ENCODE peak calls at places on chromosomes 2 and 18, in five cellular contexts. One of them, this sample, is unnamed.

GRCh38 chr2:152456262-152456661 is 121.3 kb downstream of the FMNL2 start:
- DNase-seq in body of pancreas: no peak
- DNase-seq in cardiac muscle cell: no peak
- DNase-seq in GM23338: no peak
- DNase-seq in aorta: no peak
- DNase-seq in this sample: no peak

GRCh38 chr2:85888020-85888744 is 608 bp downstream of the ST3GAL5 start:
- DNase-seq in body of pancreas: peak; percentile 20
- DNase-seq in aorta: no peak
- DNase-seq in GM23338: peak; percentile 59
- DNase-seq in cardiac muscle cell: peak; percentile 35
- DNase-seq in this sample: peak; percentile 85

GRCh38 chr18:53380063-53380639 is 844.3 kb downstream of the MBD2 start:
- DNase-seq in aorta: no peak
- DNase-seq in GM23338: peak; percentile 70
- DNase-seq in body of pancreas: no peak
- DNase-seq in cardiac muscle cell: peak; percentile 46
- DNase-seq in this sample: no peak

GRCh38 chr18:79856119-79857080 is 58.7 kb downstream of the KCNG2 start:
- DNase-seq in cardiac muscle cell: peak; percentile 36
- DNase-seq in aorta: peak; percentile 23
- DNase-seq in GM23338: peak; percentile 75
- DNase-seq in body of pancreas: peak; percentile 33
- DNase-seq in this sample: peak; percentile 75

GRCh38 chr2:52558265-52558664 is 1209.3 kb upstream of the CHAC2 start:
- DNase-seq in GM23338: peak; percentile 38
- DNase-seq in body of pancreas: no peak
- DNase-seq in aorta: no peak
- DNase-seq in cardiac muscle cell: no peak
- DNase-seq in this sample: no peak

GRCh38 chr18:48940854-48941531 is 9.8 kb downstream of the SMAD7 start:
- DNase-seq in body of pancreas: no peak
- DNase-seq in aorta: no peak
- DNase-seq in cardiac muscle cell: no peak
- DNase-seq in GM23338: no peak
- DNase-seq in this sample: peak; percentile 90

GRCh38 chr2:191038741-191039140 is 24.8 kb upstream of the STAT1 start:
- DNase-seq in aorta: no peak
- DNase-seq in GM23338: no peak
- DNase-seq in cardiac muscle cell: no peak
- DNase-seq in body of pancreas: no peak
- DNase-seq in this sample: no peak

GRCh38 chr18:6881034-6881800 is 151.7 kb downstream of the ARHGAP28 start:
- DNase-seq in body of pancreas: no peak
- DNase-seq in aorta: no peak
- DNase-seq in cardiac muscle cell: no peak
- DNase-seq in GM23338: no peak
- DNase-seq in this sample: no peak

GRCh38 chr18:70036771-70037452 is 89.2 kb upstream of the CD226 start:
- DNase-seq in cardiac muscle cell: no peak
- DNase-seq in body of pancreas: no peak
- DNase-seq in aorta: no peak
- DNase-seq in GM23338: no peak
- DNase-seq in this sample: no peak

GRCh38 chr2:239621611-239622010 is 220.8 kb upstream of the HDAC4 start:
- DNase-seq in cardiac muscle cell: no peak
- DNase-seq in body of pancreas: no peak
- DNase-seq in aorta: no peak
- DNase-seq in GM23338: no peak
- DNase-seq in this sample: no peak

GRCh38 chr2:127371037-127371436 is 16.7 kb downstream of the MAP3K2 start:
- DNase-seq in GM23338: peak; percentile 47
- DNase-seq in aorta: peak; percentile 81
- DNase-seq in body of pancreas: no peak
- DNase-seq in cardiac muscle cell: no peak
- DNase-seq in this sample: no peak

GRCh38 chr2:8148260-8148880 is 533.5 kb upstream of the ID2 start:
- DNase-seq in aorta: no peak
- DNase-seq in cardiac muscle cell: no peak
- DNase-seq in body of pancreas: peak; percentile 36
- DNase-seq in GM23338: no peak
- DNase-seq in this sample: no peak

GRCh38 chr2:101974663-101975062 is 17.1 kb upstream of the IL1R2 start:
- DNase-seq in body of pancreas: no peak
- DNase-seq in GM23338: peak; percentile 60
- DNase-seq in cardiac muscle cell: no peak
- DNase-seq in aorta: no peak
- DNase-seq in this sample: no peak

DNA sequence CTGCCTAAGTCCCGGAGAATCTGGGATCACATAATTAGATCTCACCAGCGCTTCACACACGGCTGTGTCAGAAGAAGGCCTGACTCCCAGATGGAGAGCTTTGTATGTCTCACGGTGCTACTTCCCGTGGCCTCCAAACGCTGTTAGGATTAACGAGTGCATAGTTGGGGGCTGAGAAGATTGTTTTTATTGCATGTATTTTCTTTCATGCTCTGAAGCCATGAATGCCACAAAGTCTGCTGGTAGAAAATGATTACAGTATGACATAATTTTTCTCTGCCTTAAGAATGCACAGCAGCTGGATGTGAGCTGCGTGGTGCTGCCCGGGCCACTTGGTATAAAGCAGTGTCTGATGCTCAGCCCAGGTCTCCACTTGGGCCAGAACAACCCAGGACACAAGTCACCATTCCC is 166.5 kb downstream of the SEPTIN10 start:
- DNase-seq in GM23338: no peak
- DNase-seq in cardiac muscle cell: no peak
- DNase-seq in body of pancreas: no peak
- DNase-seq in aorta: peak; percentile 70
- DNase-seq in this sample: peak; percentile 39
- H3K27ac ChIP-seq in GM23338: no peak overlapping the region
- H3K27ac ChIP-seq in cardiac muscle cell: no peak overlapping the region
- H3K27ac ChIP-seq in body of pancreas: no peak overlapping the region
- H3K27ac ChIP-seq in aorta: peak overlapping the region; percentile 78
- H3K27ac ChIP-seq in this sample: no peak overlapping the region

DNA sequence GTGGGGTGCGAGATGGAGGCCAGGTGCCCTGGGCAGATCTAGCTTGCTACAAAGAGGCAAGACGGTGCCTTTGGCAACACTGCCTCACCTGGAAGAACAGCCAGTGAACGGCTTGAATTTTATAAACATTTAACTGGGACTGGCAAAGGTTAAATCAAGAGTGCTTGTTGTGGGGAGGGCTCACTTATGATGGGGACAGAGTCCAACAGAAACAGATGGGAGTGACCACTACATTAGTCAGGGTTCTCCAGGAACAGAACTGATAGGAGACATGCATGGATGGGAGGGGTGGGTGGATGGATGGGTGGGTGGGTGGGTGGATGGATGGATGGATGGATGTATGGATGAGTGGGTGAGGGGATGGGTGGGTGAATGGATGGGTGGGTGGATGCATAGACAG is 19.2 kb downstream of the ODC1 start:
- DNase-seq in cardiac muscle cell: no peak
- DNase-seq in aorta: no peak
- DNase-seq in GM23338: no peak
- DNase-seq in body of pancreas: no peak
- DNase-seq in this sample: no peak
- H3K4me1 ChIP-seq in cardiac muscle cell: no peaks in the 10 kb centered on the region
- H3K4me1 ChIP-seq in aorta: no peaks in the 10 kb centered on the region
- H3K4me1 ChIP-seq in GM23338: no peaks in the 10 kb centered on the region
- H3K4me1 ChIP-seq in body of pancreas: peaks cover 7% of the 10 kb centered on the region
- H3K4me1 ChIP-seq in this sample: peaks cover 17% of the 10 kb centered on the region

DNA sequence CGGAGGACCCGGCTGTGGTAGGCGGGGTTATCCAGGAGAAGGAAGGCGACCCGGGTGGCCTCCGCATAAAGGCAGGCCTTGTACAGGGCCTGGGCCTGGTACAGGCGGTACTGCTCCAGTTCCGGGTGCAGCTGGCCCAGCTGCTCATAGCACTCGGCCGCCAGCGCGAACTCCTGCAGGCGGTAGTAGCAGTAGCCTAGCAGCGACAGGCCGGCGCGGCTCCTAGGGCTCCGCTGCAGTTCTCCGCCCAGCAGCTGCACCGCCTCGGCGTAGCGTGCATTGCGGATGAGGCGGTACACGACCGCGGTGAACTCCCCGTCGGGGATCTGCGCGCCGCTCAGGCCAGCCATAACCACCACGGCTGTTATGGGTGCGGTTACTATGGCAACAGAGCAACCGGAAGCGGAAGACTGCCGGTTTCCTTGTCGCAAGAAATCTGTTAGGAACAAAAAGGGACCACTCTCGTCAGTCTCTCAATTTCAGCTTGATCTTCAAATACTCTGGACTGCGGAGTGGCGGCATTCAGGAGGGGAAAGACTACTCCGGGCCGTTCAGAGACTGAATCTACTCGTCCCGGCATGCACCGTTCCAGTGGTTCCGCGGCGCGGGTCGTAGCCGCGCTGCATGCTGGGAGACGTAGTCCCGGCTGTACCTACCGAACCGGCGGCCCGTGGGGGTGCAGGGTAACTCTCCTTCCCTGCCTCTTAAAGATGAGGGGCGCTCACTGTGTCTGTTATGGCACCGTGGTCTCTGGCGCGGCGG is 160.0 kb downstream of the AGPS start:
- DNase-seq in body of pancreas: peak; percentile 89
- DNase-seq in cardiac muscle cell: peak; percentile 90
- DNase-seq in GM23338: peak; percentile 96
- DNase-seq in aorta: peak; percentile 95
- DNase-seq in this sample: peak; percentile 96
- H3K4me3 ChIP-seq in body of pancreas: peak overlapping the region; percentile 88
- H3K4me3 ChIP-seq in cardiac muscle cell: peak overlapping the region; percentile 95
- H3K4me3 ChIP-seq in GM23338: peak overlapping the region; percentile 78
- H3K4me3 ChIP-seq in aorta: peak overlapping the region; percentile 73
- H3K4me3 ChIP-seq in this sample: peak overlapping the region; percentile 50

GRCh38 chr18:76459312-76459686 is 35.7 kb downstream of the ZNF516 start:
- DNase-seq in aorta: no peak
- DNase-seq in body of pancreas: no peak
- DNase-seq in cardiac muscle cell: no peak
- DNase-seq in GM23338: no peak
- DNase-seq in this sample: peak; percentile 64
- H3K27ac ChIP-seq in aorta: peak overlapping the region; percentile 84
- H3K27ac ChIP-seq in body of pancreas: peak overlapping the region; percentile 73
- H3K27ac ChIP-seq in cardiac muscle cell: no peak overlapping the region
- H3K27ac ChIP-seq in GM23338: no peak overlapping the region
- H3K27ac ChIP-seq in this sample: no peak overlapping the region

GRCh38 chr2:108611021-108611420 is 76.8 kb downstream of the LIMS1 start:
- DNase-seq in GM23338: no peak
- DNase-seq in aorta: no peak
- DNase-seq in cardiac muscle cell: no peak
- DNase-seq in body of pancreas: no peak
- DNase-seq in this sample: no peak

GRCh38 chr2:108604196-108604595 is 69.9 kb downstream of the LIMS1 start:
- DNase-seq in aorta: no peak
- DNase-seq in cardiac muscle cell: no peak
- DNase-seq in GM23338: no peak
- DNase-seq in body of pancreas: no peak
- DNase-seq in this sample: no peak

GRCh38 chr2:108602422-108602821 is 68.2 kb downstream of the LIMS1 start:
- DNase-seq in body of pancreas: no peak
- DNase-seq in cardiac muscle cell: no peak
- DNase-seq in GM23338: no peak
- DNase-seq in aorta: no peak
- DNase-seq in this sample: no peak

GRCh38 chr2:108607706-108608301 is 73.5 kb downstream of the LIMS1 start:
- DNase-seq in cardiac muscle cell: peak; percentile 63
- DNase-seq in aorta: no peak
- DNase-seq in body of pancreas: peak; percentile 40
- DNase-seq in GM23338: peak; percentile 70
- DNase-seq in this sample: no peak

GRCh38 chr2:108605947-108606346 is 71.7 kb downstream of the LIMS1 start:
- DNase-seq in cardiac muscle cell: no peak
- DNase-seq in GM23338: no peak
- DNase-seq in aorta: no peak
- DNase-seq in body of pancreas: no peak
- DNase-seq in this sample: no peak
- H3K4me1 ChIP-seq in cardiac muscle cell: peaks cover 19% of the 10 kb centered on the region
- H3K4me1 ChIP-seq in GM23338: peaks cover 9% of the 10 kb centered on the region
- H3K4me1 ChIP-seq in aorta: peaks cover 1% of the 10 kb centered on the region
- H3K4me1 ChIP-seq in body of pancreas: peaks cover 10% of the 10 kb centered on the region
- H3K4me1 ChIP-seq in this sample: peaks cover 33% of the 10 kb centered on the region

GRCh38 chr2:120344214-120344990 is 1.5 kb upstream of the INHBB start:
- DNase-seq in body of pancreas: peak; percentile 33
- DNase-seq in cardiac muscle cell: peak; percentile 53
- DNase-seq in GM23338: peak; percentile 40
- DNase-seq in aorta: peak; percentile 82
- DNase-seq in this sample: peak; percentile 82
- H3K4me3 ChIP-seq in body of pancreas: no peak overlapping the region
- H3K4me3 ChIP-seq in cardiac muscle cell: peak overlapping the region; percentile 27
- H3K4me3 ChIP-seq in GM23338: peak overlapping the region; percentile 52
- H3K4me3 ChIP-seq in aorta: no peak overlapping the region
- H3K4me3 ChIP-seq in this sample: peak overlapping the region; percentile 37

GRCh38 chr2:148974126-148974525 is 64.4 kb upstream of the LYPD6B start:
- DNase-seq in GM23338: peak; percentile 62
- DNase-seq in body of pancreas: no peak
- DNase-seq in cardiac muscle cell: no peak
- DNase-seq in aorta: no peak
- DNase-seq in this sample: no peak
- H3K27ac ChIP-seq in GM23338: peak overlapping the region; percentile 15
- H3K27ac ChIP-seq in body of pancreas: no peak overlapping the region
- H3K27ac ChIP-seq in cardiac muscle cell: no peak overlapping the region
- H3K27ac ChIP-seq in aorta: no peak overlapping the region
- H3K27ac ChIP-seq in this sample: no peak overlapping the region

GRCh38 chr2:197212344-197213262 is 98.0 kb downstream of the ANKRD44 start:
- DNase-seq in aorta: no peak
- DNase-seq in GM23338: no peak
- DNase-seq in body of pancreas: no peak
- DNase-seq in cardiac muscle cell: no peak
- DNase-seq in this sample: no peak
- H3K4me1 ChIP-seq in aorta: peaks cover 7% of the 10 kb centered on the region
- H3K4me1 ChIP-seq in GM23338: no peaks in the 10 kb centered on the region
- H3K4me1 ChIP-seq in body of pancreas: peaks cover 24% of the 10 kb centered on the region
- H3K4me1 ChIP-seq in cardiac muscle cell: no peaks in the 10 kb centered on the region
- H3K4me1 ChIP-seq in this sample: peaks cover 100% of the 10 kb centered on the region

GRCh38 chr2:189299974-189300373 is 120.4 kb upstream of the COL5A2 start:
- DNase-seq in body of pancreas: no peak
- DNase-seq in cardiac muscle cell: no peak
- DNase-seq in GM23338: no peak
- DNase-seq in aorta: no peak
- DNase-seq in this sample: no peak
- H3K4me3 ChIP-seq in body of pancreas: no peak overlapping the region
- H3K4me3 ChIP-seq in cardiac muscle cell: no peak overlapping the region
- H3K4me3 ChIP-seq in GM23338: no peak overlapping the region
- H3K4me3 ChIP-seq in aorta: no peak overlapping the region
- H3K4me3 ChIP-seq in this sample: no peak overlapping the region